ENCODE peak calls at places on chromosomes 11 and 22, in four cellular contexts. S is endothelial cell of umbilical vein, T is retinal pigment epithelial cell, C is fibroblast of villous mesenchyme. R is an unnamed sample.

GRCh38 chr11:122036022-122036421 is 80.0 kb downstream of the BLID start:
- DNase-seq in S (no peak), T (peak; percentile 42), C (peak; percentile 72), R (peak; percentile 84)

GRCh38 chr11:35223429-35223828 is 84.5 kb downstream of the CD44 start:
- DNase-seq in C (peak; percentile 84), S (no peak), T (no peak), R (peak; percentile 62)

GRCh38 chr11:33478111-33478573 is 221.0 kb downstream of the HIPK3 start:
- DNase-seq in S (no peak), T (no peak), C (no peak), R (peak; percentile 50)

GRCh38 chr11:47272706-47273105 is 2.8 kb downstream of the MADD start:
- DNase-seq in T (no peak), C (peak; percentile 47), S (no peak), R (peak; percentile 47)

GRCh38 chr11:45881708-45882368 is 3.6 kb upstream of the MAPK8IP1 start:
- DNase-seq in C (peak; percentile 16), S (no peak), T (no peak), R (peak; percentile 64)

GRCh38 chr11:1054143-1055108 is 17.9 kb upstream of the MUC6 start:
- DNase-seq in T (no peak), S (peak; percentile 6), C (peak; percentile 22), R (peak; percentile 7)

GRCh38 chr22:49569286-49570031 is 258.2 kb downstream of the BRD1 start:
- DNase-seq in T (no peak), C (no peak), S (no peak), R (no peak)

GRCh38 chr11:73578786-73579185 is 19.1 kb downstream of the FAM168A start:
- DNase-seq in C (peak; percentile 10), T (no peak), S (no peak), R (no peak)

GRCh38 chr11:43518407-43519165 is 159.9 kb downstream of the TTC17 start:
- DNase-seq in S (no peak), C (no peak), T (no peak), R (peak; percentile 63)

GRCh38 chr11:69126286-69126685 is 29.4 kb upstream of the SMIM38 start:
- DNase-seq in S (no peak), T (no peak), C (no peak), R (no peak)

GRCh38 chr22:22988785-22989184 is 81.5 kb upstream of the GNAZ start:
- DNase-seq in S (no peak), T (no peak), C (no peak), R (no peak)

GRCh38 chr11:117583063-117583801 is 213.8 kb downstream of the DSCAML1 start:
- DNase-seq in C (no peak), S (no peak), T (no peak), R (no peak)

GRCh38 chr11:102451693-102452460 is 688 bp downstream of the TMEM123 start:
- DNase-seq in C (peak; percentile 63), T (no peak), S (peak; percentile 70), R (peak; percentile 48)

DNA sequence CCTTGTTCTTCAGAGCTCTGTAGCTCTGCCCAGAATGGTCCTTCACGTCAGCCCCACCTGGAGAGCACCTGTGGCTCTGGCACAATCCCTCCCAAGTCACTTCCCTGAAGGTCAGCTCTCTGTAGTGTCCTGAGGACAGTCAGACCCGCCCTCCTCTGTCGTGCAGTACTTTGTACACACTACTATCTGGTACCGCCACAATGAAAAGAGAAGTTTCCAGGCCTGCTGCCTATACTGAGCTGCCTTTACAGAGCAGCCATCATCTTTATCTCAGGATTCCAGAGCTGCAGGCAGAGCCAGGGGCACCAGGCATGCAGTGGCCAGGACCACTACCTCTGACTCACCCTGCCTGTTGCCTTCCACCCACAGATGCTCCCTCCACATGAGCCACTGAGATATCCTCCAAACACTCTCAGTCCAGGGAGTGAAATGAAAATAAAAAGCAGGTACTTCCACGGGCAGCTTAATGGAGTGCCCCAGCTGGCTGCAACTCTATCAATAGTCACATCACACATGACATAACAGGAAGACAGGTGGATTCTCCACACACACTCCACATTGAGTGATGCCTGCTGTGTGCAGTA is 7.3 kb downstream of the PACSIN2 start:
- DNase-seq in C (peak; percentile 41), S (no peak), T (no peak), R (peak; percentile 67)
- TF ChIP-seq CTCF in C (no peak), S (no peak), T (no peak), R (no peak)

GRCh38 chr11:2864890-2865289 is 20.7 kb downstream of the CDKN1C start:
- DNase-seq in T (no peak), C (no peak), S (no peak), R (no peak)

GRCh38 chr11:2862950-2863618 is 22.5 kb downstream of the CDKN1C start:
- DNase-seq in T (no peak), C (no peak), S (no peak), R (no peak)

GRCh38 chr11:2859706-2860037 is 25.9 kb downstream of the CDKN1C start:
- DNase-seq in C (no peak), S (no peak), T (no peak), R (no peak)

GRCh38 chr11:2860636-2861035 is 24.9 kb downstream of the CDKN1C start:
- DNase-seq in T (no peak), S (no peak), C (peak; percentile 75), R (peak; percentile 68)

DNA sequence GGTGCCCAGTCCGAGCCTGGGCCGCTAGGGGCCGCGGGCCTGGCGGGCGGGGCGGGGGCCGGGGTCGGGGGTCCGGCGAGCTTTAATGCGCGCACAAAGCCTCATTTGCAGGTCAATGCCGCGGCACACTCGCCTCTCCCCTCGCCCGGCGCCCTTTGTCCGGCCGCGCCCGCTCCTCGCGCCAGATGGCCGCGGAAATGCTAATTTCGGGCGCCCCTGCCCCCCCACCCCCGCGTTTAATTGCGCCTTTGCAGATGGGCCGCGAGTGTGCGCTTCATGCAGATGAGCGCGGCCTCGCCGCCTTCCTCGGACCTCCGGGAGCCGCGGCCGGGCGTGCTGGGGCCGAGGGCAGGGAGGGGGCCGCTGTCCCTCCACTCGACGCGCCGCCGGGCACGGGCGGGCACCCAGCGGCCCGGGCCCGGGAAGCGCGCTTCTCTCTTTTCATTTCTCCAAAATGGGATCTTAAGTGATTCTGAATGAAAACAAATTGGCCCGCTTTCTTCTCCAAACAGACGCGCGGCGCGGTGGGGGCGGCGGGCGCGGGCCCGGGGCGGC is 23.1 kb downstream of the CDKN1C start:
- DNase-seq in T (no peak), S (no peak), C (no peak), R (no peak)
- H3K4me3 ChIP-seq in T (no peak overlapping the region), S (no peak overlapping the region), C (no peak overlapping the region), R (no peak overlapping the region)

GRCh38 chr11:70503878-70504240 is 105.5 kb downstream of the CTTN start:
- DNase-seq in S (no peak), T (no peak), C (no peak), R (no peak)
- TF ChIP-seq CTCF in S (no peak), T (peak; percentile 56), C (no peak), R (peak; percentile 22)

GRCh38 chr11:83852012-83852411 is 565.8 kb upstream of the CCDC90B start:
- DNase-seq in C (no peak), S (no peak), T (no peak), R (no peak)
- H3K4me3 ChIP-seq in C (no peak overlapping the region), S (no peak overlapping the region), T (no peak overlapping the region), R (no peak overlapping the region)

GRCh38 chr11:84899740-84900139 is 727.4 kb downstream of the DLG2 start:
- DNase-seq in C (no peak), S (no peak), T (no peak), R (peak; percentile 50)
- TF ChIP-seq CTCF in C (no peak), S (no peak), T (peak; percentile 62), R (peak; percentile 53)

DNA sequence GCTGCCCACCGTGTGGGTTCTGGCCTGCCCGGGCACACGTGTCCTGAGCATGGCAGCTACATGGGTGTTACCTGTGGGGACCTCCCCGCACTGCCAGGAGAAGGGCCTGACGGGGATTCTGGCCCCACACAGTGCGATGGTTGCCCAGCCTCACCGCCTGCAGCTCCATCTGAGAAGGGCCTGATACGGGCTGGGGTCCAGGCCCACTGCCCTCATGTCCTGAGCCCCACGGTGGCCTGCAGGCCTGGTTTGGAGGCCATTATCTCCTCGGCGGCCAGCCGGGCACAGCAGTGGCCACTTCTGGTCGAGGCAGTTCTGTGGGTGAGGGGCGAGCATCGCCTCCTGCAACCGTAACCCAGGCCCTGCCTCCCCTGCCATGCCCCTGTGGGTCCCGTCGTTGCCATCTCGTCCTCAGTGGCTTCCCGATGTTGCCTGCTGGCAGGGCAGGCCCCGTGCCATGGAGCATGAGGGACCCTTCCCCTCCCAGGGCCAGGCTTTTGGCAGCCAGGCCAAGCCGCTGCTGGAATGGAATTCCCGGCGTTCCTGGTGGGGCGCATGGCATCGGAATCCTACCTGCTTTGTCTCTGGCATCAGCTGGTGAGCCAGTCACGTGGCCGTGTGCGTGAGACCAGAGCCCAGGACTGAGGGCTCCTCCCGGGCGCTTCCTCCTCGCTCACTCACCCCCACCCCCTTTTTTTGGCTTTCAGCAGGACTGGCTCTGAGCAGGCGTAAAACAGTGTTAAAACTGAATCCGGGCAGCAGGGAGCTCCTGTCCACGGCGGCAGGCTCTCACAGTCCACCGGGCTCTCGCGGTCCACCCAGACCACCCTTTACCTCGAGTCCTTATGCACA is 71.9 kb upstream of the PPARA start:
- DNase-seq in S (no peak), T (no peak), C (peak; percentile 57), R (no peak)
- H3K4me3 ChIP-seq in S (no peak overlapping the region), T (no peak overlapping the region), C (peak overlapping the region; percentile 93), R (no peak overlapping the region)

DNA sequence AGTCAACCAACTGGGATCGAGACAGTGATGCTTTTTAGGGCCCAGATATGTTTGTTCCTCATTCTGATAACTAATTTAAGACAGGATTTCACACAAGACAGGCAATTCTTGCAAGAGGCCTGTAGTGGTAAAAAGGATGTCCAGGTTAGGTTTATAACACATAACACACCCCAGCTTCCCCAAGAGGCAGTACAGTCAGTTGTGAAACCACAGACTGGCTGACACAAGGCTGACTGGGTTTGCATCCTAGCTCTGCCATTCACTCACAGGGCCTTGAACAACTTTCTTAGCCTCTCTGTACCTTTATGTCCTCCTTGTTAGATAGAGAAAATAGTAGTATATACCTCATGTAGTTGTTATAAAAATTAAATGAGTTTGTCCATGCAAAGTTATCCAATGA is 55.0 kb upstream of the PTH start:
- DNase-seq in C (no peak), S (no peak), T (no peak), R (no peak)
- TF ChIP-seq CTCF in C (no peak), S (no peak), T (no peak), R (no peak)

GRCh38 chr11:60183595-60184201 is 815 bp upstream of the MS4A6A start:
- DNase-seq in S (no peak), T (no peak), C (no peak), R (no peak)

GRCh38 chr11:60184824-60185511 is 2.1 kb upstream of the MS4A6A start:
- DNase-seq in C (no peak), T (no peak), S (no peak), R (no peak)

GRCh38 chr11:60182546-60183330 is at the start of gene MS4A6A:
- DNase-seq in T (no peak), C (no peak), S (peak; percentile 82), R (no peak)
- H3K4me3 ChIP-seq in T (no peak within 1 kb of the TSS), C (no peak within 1 kb of the TSS), S (no peak within 1 kb of the TSS), R (no peak within 1 kb of the TSS)

GRCh38 chr11:6298605-6299004 is 21.7 kb downstream of the CAVIN3 start:
- DNase-seq in S (peak; percentile 32), C (peak; percentile 52), T (no peak), R (peak; percentile 45)

GRCh38 chr11:6300325-6300724 is 20.0 kb downstream of the CAVIN3 start:
- DNase-seq in T (no peak), S (no peak), C (peak; percentile 25), R (no peak)

GRCh38 chr11:6301096-6301495 is 19.2 kb downstream of the CAVIN3 start:
- DNase-seq in T (no peak), C (no peak), S (no peak), R (no peak)

GRCh38 chr11:6303657-6304056 is 16.6 kb downstream of the CAVIN3 start:
- DNase-seq in S (no peak), T (no peak), C (no peak), R (no peak)

GRCh38 chr11:6297831-6298230 is 22.5 kb downstream of the CAVIN3 start:
- DNase-seq in S (peak; percentile 14), C (peak; percentile 20), T (no peak), R (peak; percentile 25)
- TF ChIP-seq CTCF in S (peak; percentile 12), C (peak; percentile 51), T (peak; percentile 69), R (peak; percentile 56)